ENCODE peak calls at places on chromosomes 6 and 20, in five cellular contexts. C is left ventricle myocardium inferior; Q is GM23248; M is mammary epithelial cell; N is CD8-positive, alpha-beta T cell. X is an unnamed sample.

GRCh38 chr6:2931055-2931454 is 27.9 kb upstream of the SERPINB9 start:
- DNase-seq in C (no peak), Q (no peak), M (no peak), N (no peak), X (no peak)

GRCh38 chr6:684831-685636 is 7.9 kb downstream of the EXOC2 start:
- DNase-seq in C (no peak), Q (peak; percentile 59), M (peak; percentile 56), N (no peak), X (no peak)

GRCh38 chr6:22327881-22328280 is 31.0 kb upstream of the PRL start:
- DNase-seq in C (no peak), Q (no peak), M (no peak), N (no peak), X (no peak)

GRCh38 chr6:40917603-40918002 is 121.4 kb downstream of the UNC5CL start:
- DNase-seq in C (no peak), Q (no peak), M (no peak), N (no peak), X (no peak)

GRCh38 chr6:111642463-111643158 is 36.9 kb upstream of the TRAF3IP2 start:
- DNase-seq in C (peak; percentile 65), Q (peak; percentile 79), M (peak; percentile 65), N (no peak), X (peak; percentile 73)

GRCh38 chr6:139287868-139288267 is 3.9 kb downstream of the TXLNB start:
- DNase-seq in C (no peak), Q (no peak), M (no peak), N (no peak), X (no peak)

GRCh38 chr20:51910202-51911050 is 108.1 kb upstream of the SALL4 start:
- DNase-seq in C (no peak), Q (no peak), M (no peak), N (no peak), X (no peak)

GRCh38 chr20:53579266-53579580 is 14.4 kb downstream of the ZNF217 start:
- DNase-seq in C (no peak), Q (no peak), M (no peak), N (no peak), X (no peak)

GRCh38 chr20:8642247-8642646 is 426.6 kb upstream of the PLCB4 start:
- DNase-seq in C (no peak), Q (no peak), M (peak; percentile 1), N (no peak), X (no peak)

GRCh38 chr6:121897337-121897760 is 461.9 kb downstream of the GJA1 start:
- DNase-seq in C (no peak), Q (peak; percentile 45), M (peak; percentile 79), N (no peak), X (no peak)

GRCh38 chr6:151389640-151390275 is 1.6 kb downstream of the ZBTB2 start:
- DNase-seq in C (peak; percentile 70), Q (peak; percentile 86), M (peak; percentile 78), N (no peak), X (peak; percentile 74)

GRCh38 chr20:652611-653109 is 340 bp downstream of the SRXN1 start:
- DNase-seq in C (no peak), Q (peak; percentile 67), M (peak; percentile 25), N (no peak), X (peak; percentile 70)

GRCh38 chr20:51404297-51405060 is 138.0 kb downstream of the NFATC2 start:
- DNase-seq in C (no peak), Q (no peak), M (no peak), N (peak; percentile 71), X (no peak)

GRCh38 chr20:48339147-48339985 is 488.4 kb downstream of the PREX1 start:
- DNase-seq in C (no peak), Q (peak; percentile 75), M (no peak), N (no peak), X (no peak)

GRCh38 chr6:23980965-23981364 is 145.1 kb upstream of the NRSN1 start:
- DNase-seq in C (no peak), Q (peak; percentile 58), M (no peak), N (no peak), X (no peak)

GRCh38 chr6:2429460-2429859 is 184.1 kb upstream of the GMDS start:
- DNase-seq in C (no peak), Q (peak; percentile 57), M (no peak), N (no peak), X (no peak)

GRCh38 chr6:28953039-28953872 is 29.5 kb upstream of the TRIM27 start:
- DNase-seq in C (no peak), Q (peak; percentile 66), M (peak; percentile 59), N (peak; percentile 20), X (no peak)

GRCh38 chr20:3871549-3872265 is 17.5 kb upstream of the PANK2 start:
- DNase-seq in C (no peak), Q (peak; percentile 47), M (peak; percentile 75), N (no peak), X (no peak)

GRCh38 chr6:167559675-167560479 is 235.0 kb downstream of the TTLL2 start:
- DNase-seq in C (no peak), Q (no peak), M (no peak), N (no peak), X (peak; percentile 58)

GRCh38 chr6:127855542-127856159 is 45.2 kb downstream of the THEMIS start:
- DNase-seq in C (no peak), Q (peak; percentile 54), M (no peak), N (no peak), X (no peak)

GRCh38 chr6:4909063-4909645 is 94.7 kb downstream of the RPP40 start:
- DNase-seq in C (no peak), Q (no peak), M (no peak), N (no peak), X (no peak)

GRCh38 chr6:45569210-45569945 is 191.6 kb upstream of the SUPT3H start:
- DNase-seq in C (peak; percentile 33), Q (peak; percentile 32), M (peak; percentile 60), N (no peak), X (no peak)

GRCh38 chr6:45881705-45882435 is 133.8 kb downstream of the CLIC5 start:
- DNase-seq in C (no peak), Q (no peak), M (no peak), N (no peak), X (no peak)

GRCh38 chr6:39049575-39050283 is 1.1 kb downstream of the GLP1R start:
- DNase-seq in C (no peak), Q (no peak), M (no peak), N (no peak), X (no peak)

GRCh38 chr20:9071976-9072726 is 3.3 kb downstream of the PLCB4 start:
- DNase-seq in C (no peak), Q (no peak), M (no peak), N (no peak), X (no peak)

GRCh38 chr20:34621036-34621343 is 55.9 kb downstream of the PIGU start:
- DNase-seq in C (no peak), Q (no peak), M (no peak), N (no peak), X (no peak)

GRCh38 chr20:34618676-34619075 is 58.2 kb downstream of the PIGU start:
- DNase-seq in C (no peak), Q (no peak), M (no peak), N (no peak), X (no peak)

DNA sequence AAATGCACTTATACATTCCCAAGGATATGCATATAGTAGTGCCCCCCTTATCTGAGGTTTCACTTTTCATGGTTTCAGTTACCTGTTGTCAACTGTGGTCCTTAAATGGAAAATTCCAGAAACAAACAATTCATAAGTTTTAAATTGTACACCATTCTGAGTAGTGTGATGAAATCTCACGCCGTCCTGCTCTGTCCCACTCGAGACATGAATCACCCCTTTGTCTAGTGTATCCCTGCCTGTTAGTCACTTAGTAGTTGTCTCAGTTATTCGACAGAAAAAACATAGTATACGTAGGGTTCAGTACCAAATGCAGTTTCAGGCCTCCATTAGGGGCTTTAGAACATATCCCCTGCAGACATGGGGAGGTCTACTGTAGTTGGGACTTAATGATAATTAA is 57.0 kb downstream of the MAP1LC3A start:
- DNase-seq in C (no peak), Q (peak; percentile 58), M (peak; percentile 23), N (no peak), X (no peak)
- H3K27ac ChIP-seq in C (no peak overlapping the region), Q (no peak overlapping the region), M (no peak overlapping the region), N (no peak overlapping the region), X (no peak overlapping the region)

GRCh38 chr20:58987790-58988564 is 6.9 kb downstream of the NELFCD start:
- DNase-seq in C (no peak), Q (no peak), M (no peak), N (no peak), X (peak; percentile 28)
- H3K36me3 ChIP-seq in C (peaks cover 70% of the 10 kb centered on the region), Q (peaks cover 48% of the 10 kb centered on the region), M (peaks cover 25% of the 10 kb centered on the region), N (peaks cover 60% of the 10 kb centered on the region), X (peaks cover 1% of the 10 kb centered on the region)

DNA sequence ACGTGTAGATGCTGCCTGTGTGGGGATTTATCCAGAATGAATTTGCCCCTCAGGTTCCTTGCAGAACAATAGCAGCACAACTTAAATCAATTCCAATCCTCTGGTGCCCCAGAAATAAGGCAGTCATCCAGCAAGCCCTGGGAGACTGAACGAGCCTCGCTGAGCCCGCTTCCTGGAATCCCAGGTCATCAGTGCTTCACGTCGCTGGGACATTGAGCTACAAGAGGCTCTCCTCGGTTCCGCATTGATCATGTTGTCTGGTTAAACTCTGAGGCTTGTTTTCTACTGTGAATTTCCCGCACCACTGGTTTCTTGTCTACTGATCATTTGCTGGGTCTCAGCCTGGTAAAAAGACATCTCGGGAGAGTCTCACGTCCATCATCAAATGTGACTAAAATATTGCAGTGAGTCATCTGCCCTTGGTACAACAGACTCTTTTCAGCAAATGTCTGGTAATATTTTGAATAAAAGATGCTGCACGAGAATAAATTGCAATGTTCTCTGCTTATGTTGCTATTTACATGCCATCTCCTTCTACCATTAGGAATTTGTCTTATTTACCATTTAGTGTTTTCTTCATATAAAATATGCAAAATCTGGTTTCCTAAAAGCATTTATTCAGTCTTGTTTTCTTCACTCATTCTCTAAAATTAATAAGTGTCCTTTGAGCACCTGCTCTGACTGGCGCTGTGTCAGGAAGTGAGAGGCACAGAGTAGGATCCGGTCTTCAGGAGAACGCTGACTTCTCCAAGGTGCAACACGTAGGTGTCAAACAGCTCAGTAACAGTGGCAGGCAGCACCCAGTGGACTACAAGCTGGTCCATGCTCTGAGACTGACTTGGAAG is 569.3 kb downstream of the QKI start:
- DNase-seq in C (no peak), Q (no peak), M (no peak), N (no peak), X (no peak)
- H3K27ac ChIP-seq in C (peak overlapping the region; percentile 13), Q (no peak overlapping the region), M (no peak overlapping the region), N (no peak overlapping the region), X (no peak overlapping the region)

GRCh38 chr20:39960522-39961420 is 728.3 kb downstream of the MAFB start:
- DNase-seq in C (peak; percentile 21), Q (no peak), M (no peak), N (no peak), X (no peak)
- H3K36me3 ChIP-seq in C (no peaks in the 10 kb centered on the region), Q (no peaks in the 10 kb centered on the region), M (no peaks in the 10 kb centered on the region), N (no peaks in the 10 kb centered on the region), X (no peaks in the 10 kb centered on the region)

GRCh38 chr6:52594216-52594615 is 17.4 kb upstream of the TRAM2 start:
- DNase-seq in C (no peak), Q (no peak), M (no peak), N (no peak), X (no peak)
- H3K27ac ChIP-seq in C (peak overlapping the region; percentile 63), Q (peak overlapping the region; percentile 96), M (no peak overlapping the region), N (no peak overlapping the region), X (no peak overlapping the region)